ENCODE peak calls at places on chromosomes 2 and 18, in eight cellular contexts. T, G, P, Q, V, W, J and X are unnamed samples.

GRCh38 chr2:230925879-230926765 is 1.1 kb upstream of the GPR55 start:
- DNase-seq in T (no peak), G (no peak), P (no peak), Q (no peak), V (no peak), W (no peak), J (no peak), X (no peak)

GRCh38 chr2:170817999-170818293 is 1.3 kb downstream of the GAD1 start:
- DNase-seq in T (no peak), G (peak; percentile 28), P (no peak), Q (no peak), V (no peak), W (no peak), J (no peak), X (peak; percentile 63)

GRCh38 chr2:26541401-26542193 is 63.7 kb upstream of the OTOF start:
- DNase-seq in T (no peak), G (no peak), P (no peak), Q (no peak), V (no peak), W (no peak), J (no peak), X (no peak)

GRCh38 chr18:3970929-3971328 is 484.2 kb downstream of the DLGAP1 start:
- DNase-seq in T (no peak), G (peak; percentile 40), P (no peak), Q (no peak), V (peak; percentile 15), W (no peak), J (no peak), X (no peak)

GRCh38 chr2:26674002-26674751 is 18.3 kb upstream of the KCNK3 start:
- DNase-seq in T (no peak), G (peak; percentile 12), P (no peak), Q (no peak), V (no peak), W (no peak), J (no peak), X (no peak)

GRCh38 chr2:219731173-219731572 is 103.7 kb downstream of the SLC4A3 start:
- DNase-seq in T (no peak), G (no peak), P (peak; percentile 12), Q (no peak), V (no peak), W (no peak), J (no peak), X (no peak)

GRCh38 chr18:51398104-51398503 is 200.6 kb upstream of the MEX3C start:
- DNase-seq in T (no peak), G (no peak), P (no peak), Q (no peak), V (no peak), W (no peak), J (no peak), X (no peak)

GRCh38 chr2:68911246-68911645 is 40.0 kb upstream of the BMP10 start:
- DNase-seq in T (no peak), G (no peak), P (no peak), Q (no peak), V (no peak), W (no peak), J (no peak), X (no peak)

GRCh38 chr18:24268784-24269550 is 128.7 kb downstream of the OSBPL1A start:
- DNase-seq in T (no peak), G (no peak), P (no peak), Q (no peak), V (no peak), W (no peak), J (no peak), X (no peak)

GRCh38 chr2:207833265-207833751 is 63.6 kb upstream of the FZD5 start:
- DNase-seq in T (no peak), G (no peak), P (no peak), Q (no peak), V (no peak), W (no peak), J (no peak), X (peak; percentile 10)

GRCh38 chr2:128304715-128305554 is 13.7 kb downstream of the HS6ST1 start:
- DNase-seq in T (peak; percentile 72), G (peak; percentile 82), P (peak; percentile 99), Q (no peak), V (peak; percentile 92), W (no peak), J (no peak), X (peak; percentile 76)

GRCh38 chr2:223047260-223047761 is 4.7 kb upstream of the KCNE4 start:
- DNase-seq in T (no peak), G (no peak), P (peak; percentile 96), Q (no peak), V (peak; percentile 85), W (no peak), J (no peak), X (no peak)

GRCh38 chr18:75406491-75407445 is 20.7 kb downstream of the SMIM21 start:
- DNase-seq in T (no peak), G (no peak), P (peak; percentile 67), Q (no peak), V (no peak), W (no peak), J (no peak), X (no peak)

GRCh38 chr2:119085613-119086012 is 72.9 kb downstream of the C1QL2 start:
- DNase-seq in T (no peak), G (no peak), P (no peak), Q (no peak), V (no peak), W (no peak), J (no peak), X (no peak)

GRCh38 chr2:48531141-48531648 is 1.2 kb downstream of the STON1 start:
- DNase-seq in T (no peak), G (no peak), P (peak; percentile 71), Q (no peak), V (peak; percentile 91), W (no peak), J (no peak), X (peak; percentile 61)

GRCh38 chr2:240873805-240874714 is 5.4 kb downstream of the AGXT start:
- DNase-seq in T (no peak), G (no peak), P (no peak), Q (no peak), V (no peak), W (no peak), J (no peak), X (no peak)

GRCh38 chr2:204514439-204514838 is 30.8 kb upstream of the PARD3B start:
- DNase-seq in T (no peak), G (no peak), P (no peak), Q (no peak), V (no peak), W (no peak), J (no peak), X (no peak)

GRCh38 chr18:28075501-28075900 is 101.4 kb downstream of the CDH2 start:
- DNase-seq in T (no peak), G (no peak), P (peak; percentile 33), Q (no peak), V (peak; percentile 28), W (no peak), J (no peak), X (no peak)

GRCh38 chr2:166671235-166671634 is 177.2 kb upstream of the SCN7A start:
- DNase-seq in T (no peak), G (no peak), P (no peak), Q (no peak), V (no peak), W (no peak), J (no peak), X (no peak)

GRCh38 chr2:216057688-216058193 is 23.9 kb downstream of the PECR start:
- DNase-seq in T (peak; percentile 13), G (no peak), P (peak; percentile 55), Q (no peak), V (peak; percentile 83), W (peak; percentile 47), J (peak; percentile 41), X (peak; percentile 100)

GRCh38 chr2:136006658-136007057 is 21.2 kb upstream of the DARS1 start:
- DNase-seq in T (no peak), G (no peak), P (no peak), Q (no peak), V (no peak), W (no peak), J (no peak), X (peak; percentile 82)

GRCh38 chr2:144707927-144708326 is 188.0 kb upstream of the ZEB2 start:
- DNase-seq in T (no peak), G (no peak), P (no peak), Q (no peak), V (no peak), W (no peak), J (no peak), X (peak; percentile 77)